ENCODE peak calls at places on chromosomes 7 and 10, in seven cellular contexts. G is neuronal stem cell, P is mesendoderm, O is H9, X is H1, J is mesenchymal stem cell, A is trophoblast cell. L is an unnamed sample.

GRCh38 chr10:129908406-129908805 is 55.7 kb downstream of the EBF3 start:
- DNase-seq in G (no peak), P (no peak), O (no peak), X (no peak), J (no peak), A (no peak), L (no peak)

GRCh38 chr10:105585753-105586152 is 944.7 kb downstream of the SORCS3 start:
- DNase-seq in G (no peak), P (peak), O (no peak), X (no peak), J (peak), A (peak), L (peak)

GRCh38 chr10:79418274-79418673 is 27.1 kb downstream of the ZCCHC24 start:
- DNase-seq in G (no peak), P (no peak), O (no peak), X (no peak), J (no peak), A (no peak), L (no peak)

GRCh38 chr7:45665172-45665571 is 91.0 kb downstream of the ADCY1 start:
- DNase-seq in G (no peak), P (peak), O (peak), X (no peak), J (no peak), A (no peak), L (no peak)

GRCh38 chr7:98133621-98134266 is 27.1 kb downstream of the LMTK2 start:
- DNase-seq in G (no peak), P (peak), O (no peak), X (no peak), J (peak), A (no peak), L (peak)

GRCh38 chr7:156234666-156235494 is 405.7 kb upstream of the RNF32 start:
- DNase-seq in G (no peak), P (no peak), O (no peak), X (peak), J (no peak), A (no peak), L (no peak)

GRCh38 chr10:15027741-15028140 is 16.0 kb upstream of the OLAH start:
- DNase-seq in G (no peak), P (peak), O (no peak), X (no peak), J (no peak), A (no peak), L (no peak)

GRCh38 chr7:66250711-66251110 is 45.6 kb downstream of the TPST1 start:
- DNase-seq in G (no peak), P (no peak), O (no peak), X (no peak), J (peak), A (peak), L (peak)

GRCh38 chr7:45182856-45183710 is 25.5 kb downstream of the RAMP3 start:
- DNase-seq in G (no peak), P (no peak), O (peak), X (no peak), J (no peak), A (no peak), L (no peak)

GRCh38 chr10:6407034-6407721 is 172.9 kb downstream of the PRKCQ start:
- DNase-seq in G (no peak), P (no peak), O (peak), X (no peak), J (no peak), A (no peak), L (no peak)

GRCh38 chr10:91587710-91588638 is 44.9 kb downstream of the PPP1R3C start:
- DNase-seq in G (no peak), P (no peak), O (no peak), X (no peak), J (peak), A (no peak), L (peak)

GRCh38 chr10:118045842-118046490 is 775 bp downstream of the RAB11FIP2 start:
- DNase-seq in G (no peak), P (peak), O (no peak), X (peak), J (peak), A (peak), L (peak)

GRCh38 chr7:73860859-73861258 is at the start of gene TMEM270:
- DNase-seq in G (no peak), P (no peak), O (no peak), X (no peak), J (no peak), A (no peak), L (no peak)

GRCh38 chr7:116524221-116524608 is 621 bp upstream of the CAV1 start:
- DNase-seq in G (no peak), P (no peak), O (no peak), X (no peak), J (no peak), A (no peak), L (no peak)

GRCh38 chr7:80145780-80146422 is 11.3 kb downstream of the GNAI1 start:
- DNase-seq in G (no peak), P (peak), O (no peak), X (no peak), J (peak), A (peak), L (peak)

GRCh38 chr10:19659920-19660655 is 156.1 kb upstream of the PLXDC2 start:
- DNase-seq in G (no peak), P (no peak), O (no peak), X (no peak), J (no peak), A (no peak), L (peak)

GRCh38 chr10:75418287-75418686 is 13.1 kb upstream of the LRMDA start:
- DNase-seq in G (no peak), P (no peak), O (no peak), X (no peak), J (no peak), A (no peak), L (no peak)

GRCh38 chr7:107206136-107206535 is 37.3 kb downstream of the HBP1 start:
- DNase-seq in G (no peak), P (peak), O (no peak), X (no peak), J (no peak), A (peak), L (no peak)

GRCh38 chr7:151769189-151769821 is 107.6 kb downstream of the PRKAG2 start:
- DNase-seq in G (no peak), P (no peak), O (no peak), X (no peak), J (no peak), A (no peak), L (no peak)

GRCh38 chr10:116721048-116721897 is 21.1 kb downstream of the HSPA12A start:
- DNase-seq in G (no peak), P (no peak), O (no peak), X (no peak), J (peak), A (no peak), L (no peak)

GRCh38 chr10:33803248-33803647 is 468.8 kb upstream of the NRP1 start:
- DNase-seq in G (no peak), P (peak), O (no peak), X (no peak), J (no peak), A (peak), L (peak)

GRCh38 chr7:141360414-141360760 is 190.8 kb upstream of the AGK start:
- DNase-seq in G (no peak), P (no peak), O (no peak), X (no peak), J (no peak), A (peak), L (no peak)

GRCh38 chr7:152600266-152600665 is 75.7 kb downstream of the XRCC2 start:
- DNase-seq in G (no peak), P (no peak), O (no peak), X (no peak), J (no peak), A (no peak), L (no peak)

GRCh38 chr10:4506087-4506486 is 319.9 kb upstream of the AKR1E2 start:
- DNase-seq in G (no peak), P (no peak), O (no peak), X (no peak), J (no peak), A (no peak), L (peak)

GRCh38 chr7:70417061-70417655 is 714.8 kb upstream of the GALNT17 start:
- DNase-seq in G (no peak), P (peak), O (peak), X (peak), J (no peak), A (no peak), L (no peak)

GRCh38 chr10:93352638-93353383 is 129.3 kb downstream of the MYOF start:
- DNase-seq in G (peak), P (peak), O (no peak), X (no peak), J (peak), A (peak), L (peak)

GRCh38 chr7:144384071-144384470 is 19.4 kb downstream of the NOBOX start:
- DNase-seq in G (no peak), P (peak), O (peak), X (peak), J (peak), A (peak), L (no peak)

GRCh38 chr10:110649652-110650264 is 5.6 kb downstream of the RBM20 start:
- DNase-seq in G (no peak), P (no peak), O (no peak), X (no peak), J (no peak), A (no peak), L (no peak)

GRCh38 chr10:58956926-58957325 is 219.5 kb upstream of the PHYHIPL start:
- DNase-seq in G (no peak), P (no peak), O (no peak), X (no peak), J (no peak), A (no peak), L (peak)

GRCh38 chr7:155660758-155661093 is 16.3 kb downstream of the RBM33 start:
- DNase-seq in G (no peak), P (no peak), O (no peak), X (no peak), J (no peak), A (no peak), L (no peak)

GRCh38 chr7:19239951-19240350 is 94.7 kb upstream of the FERD3L start:
- DNase-seq in G (no peak), P (no peak), O (no peak), X (no peak), J (no peak), A (no peak), L (no peak)

GRCh38 chr10:91969297-91969696 is 45.7 kb downstream of the BTAF1 start:
- DNase-seq in G (no peak), P (no peak), O (no peak), X (no peak), J (no peak), A (no peak), L (no peak)

GRCh38 chr10:43064331-43065075 is 12.4 kb upstream of the RET start:
- DNase-seq in G (no peak), P (peak), O (no peak), X (no peak), J (no peak), A (no peak), L (no peak)

GRCh38 chr7:74225400-74225799 is 15.6 kb downstream of the LAT2 start:
- DNase-seq in G (no peak), P (no peak), O (no peak), X (no peak), J (no peak), A (no peak), L (no peak)

GRCh38 chr7:4272141-4272540 is 410.0 kb upstream of the FOXK1 start:
- DNase-seq in G (no peak), P (no peak), O (no peak), X (no peak), J (no peak), A (no peak), L (no peak)

GRCh38 chr10:63464402-63465292 is 1.1 kb downstream of the JMJD1C start:
- DNase-seq in G (no peak), P (no peak), O (no peak), X (no peak), J (no peak), A (peak), L (peak)

GRCh38 chr7:45092100-45092930 is 3.5 kb upstream of the NACAD start:
- DNase-seq in G (no peak), P (peak), O (no peak), X (no peak), J (peak), A (peak), L (peak)

GRCh38 chr7:94696981-94697670 is 41.2 kb upstream of the SGCE start:
- DNase-seq in G (no peak), P (peak), O (no peak), X (no peak), J (peak), A (peak), L (peak)

GRCh38 chr10:24843256-24843655 is 109.2 kb downstream of the PRTFDC1 start:
- DNase-seq in G (no peak), P (no peak), O (no peak), X (no peak), J (no peak), A (peak), L (no peak)

GRCh38 chr7:36473454-36474282 is 84.0 kb downstream of the ANLN start:
- DNase-seq in G (peak), P (peak), O (peak), X (peak), J (no peak), A (peak), L (no peak)

GRCh38 chr10:96418582-96418981 is 59.8 kb upstream of the OPALIN start:
- DNase-seq in G (no peak), P (no peak), O (no peak), X (no peak), J (no peak), A (no peak), L (no peak)
- H2BK5ac ChIP-seq in G (no peak), P (no peak), O (no peak), X (no peak), J (no peak), A (no peak), L (no peak)

GRCh38 chr10:77117501-77117900 is 520.1 kb downstream of the KCNMA1 start:
- DNase-seq in G (no peak), P (no peak), O (no peak), X (no peak), J (no peak), A (no peak), L (peak)
- H2BK5ac ChIP-seq in G (no peak), P (no peak), O (no peak), X (no peak), J (no peak), A (no peak), L (no peak)

DNA sequence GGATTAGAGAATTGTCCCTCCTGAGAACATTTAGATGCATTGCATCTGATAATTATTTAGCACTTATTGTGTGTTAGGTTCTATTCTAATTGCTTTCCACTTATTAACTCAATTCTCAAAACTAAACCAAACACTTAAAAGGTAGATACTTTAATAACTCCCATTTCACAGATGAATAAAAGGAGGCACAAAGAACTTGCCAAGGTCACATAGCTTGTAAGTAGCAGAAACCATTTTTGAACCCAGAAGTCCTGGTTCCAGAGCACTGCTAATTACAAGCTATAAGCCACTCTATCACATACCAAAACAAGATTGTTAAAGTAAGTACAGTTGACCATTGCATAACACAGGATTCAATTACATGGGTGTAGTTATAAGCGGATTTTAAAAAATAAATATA is 164.9 kb downstream of the CPED1 start:
- DNase-seq in G (no peak), P (no peak), O (no peak), X (no peak), J (no peak), A (no peak), L (no peak)
- H2BK5ac ChIP-seq in G (no peak), P (no peak), O (no peak), X (no peak), J (no peak), A (no peak), L (no peak)

DNA sequence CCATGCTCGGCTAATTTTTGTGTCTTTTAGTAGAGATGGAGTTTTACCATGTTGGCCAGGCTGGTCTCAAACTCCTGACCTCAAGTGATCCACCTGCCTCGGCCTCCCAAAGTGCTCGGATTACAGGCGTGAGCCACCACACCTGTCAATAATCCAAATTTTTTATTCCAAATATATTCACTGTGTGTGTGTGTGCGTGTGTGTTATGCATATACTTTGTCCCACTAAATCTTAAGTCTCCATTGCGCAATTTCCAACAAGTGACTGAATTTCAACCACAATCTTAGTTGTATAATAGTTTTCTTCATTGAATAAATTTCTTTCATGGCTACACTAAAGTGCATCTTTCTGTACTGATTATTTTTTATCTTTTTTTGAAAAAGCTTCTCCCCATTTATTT is 2.7 kb downstream of the KRIT1 start:
- DNase-seq in G (no peak), P (no peak), O (no peak), X (no peak), J (no peak), A (no peak), L (no peak)
- H2BK5ac ChIP-seq in G (no peak), P (no peak), O (no peak), X (no peak), J (no peak), A (no peak), L (no peak)

GRCh38 chr7:42978496-42978895 is 46.3 kb downstream of the MRPL32 start:
- DNase-seq in G (no peak), P (no peak), O (no peak), X (no peak), J (peak), A (no peak), L (no peak)
- H2BK5ac ChIP-seq in G (no peak), P (no peak), O (no peak), X (no peak), J (no peak), A (no peak), L (no peak)

GRCh38 chr10:52568309-52568708 is 204.3 kb downstream of the MBL2 start:
- DNase-seq in G (no peak), P (no peak), O (no peak), X (no peak), J (peak), A (no peak), L (peak)
- H2BK5ac ChIP-seq in G (no peak), P (no peak), O (no peak), X (no peak), J (no peak), A (no peak), L (no peak)

GRCh38 chr7:781936-782529 is 50.2 kb upstream of the SUN1 start:
- DNase-seq in G (no peak), P (no peak), O (no peak), X (no peak), J (no peak), A (no peak), L (no peak)
- H2BK5ac ChIP-seq in G (no peak), P (no peak), O (no peak), X (no peak), J (no peak), A (no peak), L (no peak)

DNA sequence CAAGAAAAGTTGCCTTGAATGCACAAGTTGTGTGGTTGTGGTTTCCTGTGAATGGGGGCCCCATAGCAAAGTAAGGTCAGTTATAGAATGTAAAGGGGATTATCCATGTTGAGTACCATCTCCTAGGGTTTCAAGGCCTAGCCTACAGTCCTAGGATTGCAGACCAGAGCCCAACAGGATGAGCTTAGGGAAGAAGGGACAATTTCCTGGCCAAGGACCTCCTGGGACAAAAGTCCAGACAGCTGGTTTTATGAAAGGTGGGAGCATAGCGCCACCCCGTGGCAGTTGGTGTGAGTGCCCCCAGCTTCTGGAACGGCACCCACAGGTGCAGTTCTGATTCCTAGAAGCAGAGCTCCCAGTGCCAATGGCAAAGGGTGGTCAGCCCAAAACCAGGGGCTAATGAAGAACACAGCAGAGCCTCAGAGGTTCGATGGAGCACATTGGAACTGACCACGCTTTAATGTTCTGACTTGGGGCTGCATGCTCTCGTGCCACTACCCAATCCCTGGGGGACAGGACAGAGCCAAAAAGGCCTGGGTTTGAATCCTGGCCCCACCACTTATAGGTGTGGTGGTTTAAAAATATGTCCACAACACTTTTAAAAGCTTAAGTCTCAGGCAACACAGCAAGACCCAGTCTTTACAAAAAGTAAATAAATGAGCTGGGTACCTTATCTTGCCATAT is 25.8 kb upstream of the TMEM120A start:
- DNase-seq in G (peak), P (peak), O (peak), X (peak), J (peak), A (peak), L (peak)
- H2BK5ac ChIP-seq in G (no peak), P (no peak), O (no peak), X (no peak), J (no peak), A (no peak), L (no peak)